ENCODE peak calls at places on chromosome 14, in seven cellular contexts. R is lower leg skin, Q is neural crest cell, B is pancreas, W is endodermal cell, F is mucosa of descending colon, J is D721Med. P is an unnamed sample.

GRCh38 chr14:30921788-30922187 is 47.4 kb downstream of the COCH start:
- DNase-seq in F (no peak), J (no peak), R (no peak), W (no peak), Q (no peak), B (no peak), P (no peak)

GRCh38 chr14:100875861-100876590 is 27.5 kb downstream of the RTL1 start:
- DNase-seq in W (no peak), R (no peak), B (no peak), F (peak; percentile 21), Q (no peak), J (no peak), P (no peak)

GRCh38 chr14:73576391-73576790 is 7.4 kb downstream of the ACOT2 start:
- DNase-seq in F (no peak), W (no peak), B (no peak), Q (no peak), R (no peak), J (no peak), P (no peak)

GRCh38 chr14:99522457-99522891 is 41.3 kb downstream of the CCNK start:
- DNase-seq in B (no peak), J (no peak), Q (no peak), F (peak; percentile 63), W (peak; percentile 79), R (no peak), P (no peak)

GRCh38 chr14:101405171-101405883 is 156.0 kb upstream of the DIO3 start:
- DNase-seq in Q (no peak), W (no peak), F (no peak), B (no peak), J (no peak), R (peak; percentile 74), P (no peak)

GRCh38 chr14:94110552-94111181 is at the start of gene IFI27:
- DNase-seq in J (no peak), R (peak; percentile 85), F (peak; percentile 72), W (peak; percentile 37), Q (no peak), B (no peak), P (no peak)

GRCh38 chr14:61418749-61419148 is 97.4 kb downstream of the PRKCH start:
- DNase-seq in J (no peak), W (no peak), Q (no peak), R (no peak), F (no peak), B (no peak), P (no peak)

GRCh38 chr14:72610831-72611200 is 283.1 kb downstream of the DPF3 start:
- DNase-seq in R (peak; percentile 59), J (no peak), B (no peak), F (no peak), W (peak; percentile 24), Q (no peak), P (no peak)

GRCh38 chr14:60265163-60265562 is 16.1 kb downstream of the PPM1A start:
- DNase-seq in B (no peak), W (no peak), J (no peak), R (no peak), F (no peak), Q (no peak), P (no peak)

GRCh38 chr14:68559949-68560348 is 232.9 kb downstream of the ZFP36L1 start:
- DNase-seq in J (no peak), R (no peak), B (no peak), Q (no peak), W (no peak), F (no peak), P (no peak)

GRCh38 chr14:89891055-89891454 is 63.5 kb downstream of the EFCAB11 start:
- DNase-seq in W (no peak), F (no peak), R (no peak), Q (no peak), J (no peak), B (no peak), P (no peak)

GRCh38 chr14:79016828-79017505 is 846.8 kb downstream of the NRXN3 start:
- DNase-seq in W (no peak), Q (no peak), R (no peak), B (no peak), J (no peak), F (no peak), P (no peak)

GRCh38 chr14:36504805-36505192 is 15.2 kb downstream of the NKX2-1 start:
- DNase-seq in J (no peak), B (no peak), R (no peak), Q (no peak), F (no peak), W (peak; percentile 78), P (no peak)

GRCh38 chr14:90419200-90419599 is 22.4 kb downstream of the CALM1 start:
- DNase-seq in R (peak; percentile 93), W (no peak), Q (no peak), J (no peak), F (peak; percentile 64), B (peak; percentile 43), P (no peak)

GRCh38 chr14:85222344-85222743 is 307.6 kb upstream of the FLRT2 start:
- DNase-seq in Q (no peak), F (no peak), B (no peak), W (no peak), R (no peak), J (no peak), P (no peak)

GRCh38 chr14:61525293-61526011 is 169.9 kb upstream of the HIF1A start:
- DNase-seq in B (peak; percentile 68), F (no peak), R (peak; percentile 92), W (peak; percentile 15), Q (no peak), J (no peak), P (no peak)

GRCh38 chr14:90378249-90378648 is 18.6 kb upstream of the CALM1 start:
- DNase-seq in R (no peak), B (no peak), W (no peak), F (no peak), J (no peak), Q (no peak), P (no peak)

GRCh38 chr14:89368490-89369477 is 48.2 kb downstream of the FOXN3 start:
- DNase-seq in Q (no peak), R (no peak), F (no peak), W (no peak), B (no peak), J (no peak), P (no peak)

GRCh38 chr14:97902630-97903029 is 1105.4 kb downstream of the VRK1 start:
- DNase-seq in R (no peak), Q (no peak), F (no peak), W (no peak), J (no peak), B (no peak), P (no peak)

GRCh38 chr14:94560782-94561655 is at the start of gene SERPINA4:
- DNase-seq in R (peak; percentile 76), W (no peak), J (no peak), Q (no peak), B (peak; percentile 51), F (no peak), P (no peak)

GRCh38 chr14:69439516-69440270 is 41.2 kb downstream of the SLC39A9 start:
- DNase-seq in F (no peak), R (no peak), J (no peak), W (peak; percentile 80), B (no peak), Q (no peak), P (no peak)

GRCh38 chr14:97180304-97181200 is 383.4 kb downstream of the VRK1 start:
- DNase-seq in R (no peak), J (no peak), Q (no peak), F (no peak), B (no peak), W (peak; percentile 52), P (no peak)

GRCh38 chr14:69328765-69329164 is 68.8 kb downstream of the GALNT16 start:
- DNase-seq in W (peak; percentile 19), F (no peak), R (no peak), J (no peak), B (no peak), Q (no peak), P (no peak)

GRCh38 chr14:71317385-71318096 is 410.3 kb downstream of the PCNX1 start:
- DNase-seq in J (no peak), Q (no peak), B (no peak), W (no peak), F (no peak), R (no peak), P (no peak)

GRCh38 chr14:104360522-104360921 is 219.0 kb upstream of the C14orf180 start:
- DNase-seq in F (no peak), R (no peak), W (peak; percentile 22), J (no peak), B (no peak), Q (no peak), P (no peak)

GRCh38 chr14:49908433-49908782 is 15.5 kb downstream of the ARF6 start:
- DNase-seq in B (no peak), W (no peak), F (no peak), R (no peak), J (no peak), Q (no peak), P (no peak)

GRCh38 chr14:72826039-72826438 is 67.9 kb downstream of the DPF3 start:
- DNase-seq in Q (no peak), J (no peak), B (no peak), W (no peak), R (no peak), F (no peak), P (no peak)

GRCh38 chr14:68401320-68401719 is 391.5 kb downstream of the ZFP36L1 start:
- DNase-seq in J (no peak), B (no peak), W (no peak), F (no peak), R (no peak), Q (no peak), P (no peak)

GRCh38 chr14:104143071-104143470 is 4.7 kb downstream of the KIF26A start:
- DNase-seq in Q (no peak), J (no peak), F (peak; percentile 29), R (no peak), B (no peak), W (peak; percentile 40), P (peak; percentile 9)

GRCh38 chr14:54935100-54935499 is 32.5 kb upstream of the GCH1 start:
- DNase-seq in J (no peak), R (no peak), W (no peak), F (no peak), B (no peak), Q (no peak), P (no peak)
- TF ChIP-seq CTCF in J (no peak), R (no peak), W (no peak), F (no peak), B (no peak), Q (no peak), P (no peak)

DNA sequence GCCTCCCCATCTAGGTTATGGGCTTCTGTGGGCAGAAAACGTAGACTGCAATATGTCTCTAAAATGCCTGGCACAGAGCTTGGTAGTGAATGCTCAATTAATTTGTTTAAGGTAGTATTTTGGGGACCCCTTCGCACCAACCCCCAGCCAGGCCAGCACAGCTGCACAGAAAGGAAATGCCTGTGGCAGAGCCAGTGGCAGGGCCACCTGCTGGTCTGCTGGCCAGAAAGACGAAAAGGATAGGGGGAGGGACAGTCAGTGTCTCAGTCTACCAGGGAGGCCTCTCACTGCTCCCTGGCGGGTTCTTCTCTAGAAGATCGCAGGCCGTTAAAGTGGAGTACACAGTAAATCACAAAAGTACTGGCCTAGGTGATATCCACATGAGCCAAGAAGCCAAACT is 3.5 kb downstream of the RAB15 start:
- DNase-seq in Q (no peak), R (no peak), B (no peak), F (no peak), W (no peak), J (no peak), P (no peak)
- TF ChIP-seq CTCF in Q (no peak), R (no peak), B (no peak), F (no peak), W (peak; percentile 41), J (no peak), P (no peak)

GRCh38 chr14:76091036-76091435 is 60.7 kb upstream of the GPATCH2L start:
- DNase-seq in B (no peak), R (peak; percentile 90), W (peak; percentile 61), Q (no peak), J (no peak), F (no peak), P (no peak)
- TF ChIP-seq CTCF in B (no peak), R (no peak), W (peak; percentile 61), Q (no peak), J (no peak), F (no peak), P (no peak)

GRCh38 chr14:75981826-75982723 is at the start of gene TGFB3:
- DNase-seq in F (peak; percentile 84), B (peak; percentile 82), J (peak; percentile 63), R (peak; percentile 96), Q (peak; percentile 88), W (peak; percentile 95), P (peak; percentile 79)
- TF ChIP-seq CTCF in F (peak; percentile 47), B (peak; percentile 58), J (peak; percentile 69), R (no peak), Q (peak; percentile 79), W (peak; percentile 82), P (no peak)